ENCODE peak calls at places on chromosome 9, in six cellular contexts. O is heart left ventricle, Z is testis, S is sigmoid colon, X is right lobe of liver, H is A549. I is an unnamed sample.

GRCh38 chr9:110156902-110157301 is 51.1 kb downstream of the C9orf152 start:
- DNase-seq in O (no peak), Z (no peak), S (no peak), X (no peak), H (no peak), I (no peak)

GRCh38 chr9:78566948-78567675 is 270.2 kb downstream of the PSAT1 start:
- DNase-seq in O (no peak), Z (no peak), S (no peak), X (no peak), H (no peak), I (no peak)

GRCh38 chr9:34741628-34742027 is 31.7 kb upstream of the CCL21 start:
- DNase-seq in O (no peak), Z (no peak), S (no peak), X (no peak), H (no peak), I (no peak)

GRCh38 chr9:91451431-91452270 is 28.0 kb upstream of the NFIL3 start:
- DNase-seq in O (no peak), Z (no peak), S (no peak), X (no peak), H (no peak), I (no peak)

GRCh38 chr9:115775669-115776068 is 377.9 kb upstream of the PAPPA start:
- DNase-seq in O (no peak), Z (no peak), S (no peak), X (no peak), H (no peak), I (no peak)

GRCh38 chr9:127311239-127311741 is 46.7 kb downstream of the GARNL3 start:
- DNase-seq in O (peak), Z (peak), S (no peak), X (peak), H (peak), I (peak)

GRCh38 chr9:6845881-6846280 is 88.1 kb downstream of the KDM4C start:
- DNase-seq in O (no peak), Z (no peak), S (no peak), X (no peak), H (peak), I (no peak)

GRCh38 chr9:22053178-22053577 is 44.1 kb upstream of the CDKN2B start:
- DNase-seq in O (no peak), Z (no peak), S (no peak), X (no peak), H (no peak), I (no peak)

GRCh38 chr9:108759835-108760234 is 96.0 kb downstream of the ACTL7B start:
- DNase-seq in O (no peak), Z (no peak), S (no peak), X (no peak), H (no peak), I (no peak)

GRCh38 chr9:68509689-68510088 is 31.0 kb downstream of the TMEM252 start:
- DNase-seq in O (no peak), Z (no peak), S (no peak), X (no peak), H (no peak), I (no peak)

GRCh38 chr9:110742741-110743371 is 74.3 kb downstream of the MUSK start:
- DNase-seq in O (no peak), Z (no peak), S (no peak), X (no peak), H (no peak), I (no peak)

GRCh38 chr9:19416143-19416542 is 7.3 kb downstream of the ACER2 start:
- DNase-seq in O (no peak), Z (no peak), S (no peak), X (no peak), H (no peak), I (no peak)

GRCh38 chr9:120900821-120901220 is 23.8 kb upstream of the PHF19 start:
- DNase-seq in O (no peak), Z (no peak), S (no peak), X (no peak), H (no peak), I (no peak)

GRCh38 chr9:130319300-130319699 is 53.7 kb downstream of the HMCN2 start:
- DNase-seq in O (no peak), Z (no peak), S (no peak), X (peak), H (no peak), I (no peak)

GRCh38 chr9:108217601-108218190 is 638.1 kb downstream of the ACTL7B start:
- DNase-seq in O (no peak), Z (no peak), S (no peak), X (no peak), H (no peak), I (no peak)

GRCh38 chr9:4299006-4299795 is 667 bp downstream of the GLIS3 start:
- DNase-seq in O (peak), Z (peak), S (peak), X (peak), H (peak), I (peak)

GRCh38 chr9:115063058-115063850 is 54.7 kb downstream of the TNC start:
- DNase-seq in O (no peak), Z (no peak), S (no peak), X (no peak), H (no peak), I (no peak)

GRCh38 chr9:124297915-124298645 is 40.3 kb downstream of the NEK6 start:
- DNase-seq in O (no peak), Z (no peak), S (no peak), X (no peak), H (no peak), I (no peak)

GRCh38 chr9:124296800-124297552 is 39.2 kb downstream of the NEK6 start:
- DNase-seq in O (no peak), Z (no peak), S (no peak), X (no peak), H (no peak), I (no peak)

GRCh38 chr9:124298646-124299235 is 41.0 kb downstream of the NEK6 start:
- DNase-seq in O (no peak), Z (no peak), S (no peak), X (no peak), H (no peak), I (no peak)

GRCh38 chr9:124296094-124296493 is 38.3 kb downstream of the NEK6 start:
- DNase-seq in O (no peak), Z (no peak), S (no peak), X (no peak), H (no peak), I (no peak)

GRCh38 chr9:124297553-124297905 is 39.8 kb downstream of the NEK6 start:
- DNase-seq in O (peak), Z (peak), S (peak), X (peak), H (peak), I (peak)
- TF ChIP-seq POLR2A in O (no peak), Z (no peak), S (no peak), X (no peak), H (no peak), I (no peak)

GRCh38 chr9:36572515-36573418 is at the start of gene MELK:
- DNase-seq in O (peak), Z (peak), S (peak), X (peak), H (peak), I (peak)
- TF ChIP-seq POLR2A in O (no peak), Z (no peak), S (no peak), X (peak), H (peak), I (peak)

GRCh38 chr9:136720251-136720886 is 8.0 kb downstream of the DIPK1B start:
- DNase-seq in O (no peak), Z (peak), S (peak), X (no peak), H (no peak), I (no peak)
- TF ChIP-seq POLR2A in O (no peak), Z (no peak), S (no peak), X (no peak), H (no peak), I (no peak)

GRCh38 chr9:133089271-133089671 is 27.5 kb downstream of the CEL start:
- DNase-seq in O (no peak), Z (no peak), S (no peak), X (no peak), H (no peak), I (no peak)
- TF ChIP-seq POLR2A in O (no peak), Z (no peak), S (no peak), X (no peak), H (no peak), I (no peak)

GRCh38 chr9:113542741-113543140 is 79.2 kb downstream of the RGS3 start:
- DNase-seq in O (peak), Z (no peak), S (peak), X (no peak), H (no peak), I (no peak)
- TF ChIP-seq POLR2A in O (no peak), Z (no peak), S (no peak), X (no peak), H (no peak), I (no peak)

I was measured in adrenal gland.